ENCODE peak calls at places on chromosomes 1 and 21, in nine cellular contexts. One of them, this sample, is unnamed.

GRCh38 chr1:204130989-204131892 is 20.6 kb downstream of the ETNK2 start:
- DNase-seq in AG10803: peak; percentile 79
- DNase-seq in MM.1S: no peak
- DNase-seq in GM13976: no peak
- DNase-seq in GM12864: no peak
- DNase-seq in spleen: no peak
- DNase-seq in CD8-positive, alpha-beta T cell: no peak
- DNase-seq in HFFc6: peak; percentile 90
- DNase-seq in RWPE2: peak; percentile 82
- DNase-seq in this sample: no peak

GRCh38 chr1:117826551-117827078 is 102.8 kb downstream of the GDAP2 start:
- DNase-seq in AG10803: peak; percentile 95
- DNase-seq in MM.1S: no peak
- DNase-seq in GM13976: no peak
- DNase-seq in GM12864: peak; percentile 3
- DNase-seq in spleen: no peak
- DNase-seq in CD8-positive, alpha-beta T cell: no peak
- DNase-seq in HFFc6: peak; percentile 92
- DNase-seq in RWPE2: no peak
- DNase-seq in this sample: no peak

GRCh38 chr21:16195476-16195875 is 465.7 kb downstream of the USP25 start:
- DNase-seq in AG10803: peak; percentile 61
- DNase-seq in MM.1S: peak; percentile 57
- DNase-seq in GM13976: no peak
- DNase-seq in GM12864: no peak
- DNase-seq in spleen: no peak
- DNase-seq in CD8-positive, alpha-beta T cell: no peak
- DNase-seq in HFFc6: peak; percentile 33
- DNase-seq in RWPE2: no peak
- DNase-seq in this sample: no peak

GRCh38 chr1:100657876-100658715 is 61.4 kb upstream of the VCAM1 start:
- DNase-seq in AG10803: no peak
- DNase-seq in MM.1S: no peak
- DNase-seq in GM13976: no peak
- DNase-seq in GM12864: no peak
- DNase-seq in spleen: no peak
- DNase-seq in CD8-positive, alpha-beta T cell: no peak
- DNase-seq in HFFc6: no peak
- DNase-seq in RWPE2: no peak
- DNase-seq in this sample: no peak

GRCh38 chr1:175192111-175192629 is 406 bp downstream of the KIAA0040 start:
- DNase-seq in AG10803: no peak
- DNase-seq in MM.1S: peak; percentile 66
- DNase-seq in GM13976: peak; percentile 42
- DNase-seq in GM12864: no peak
- DNase-seq in spleen: peak; percentile 82
- DNase-seq in CD8-positive, alpha-beta T cell: no peak
- DNase-seq in HFFc6: no peak
- DNase-seq in RWPE2: no peak
- DNase-seq in this sample: no peak

GRCh38 chr1:230163205-230163604 is 96.2 kb downstream of the GALNT2 start:
- DNase-seq in AG10803: peak; percentile 88
- DNase-seq in MM.1S: no peak
- DNase-seq in GM13976: no peak
- DNase-seq in GM12864: no peak
- DNase-seq in spleen: no peak
- DNase-seq in CD8-positive, alpha-beta T cell: no peak
- DNase-seq in HFFc6: peak; percentile 89
- DNase-seq in RWPE2: no peak
- DNase-seq in this sample: no peak

GRCh38 chr1:50350421-50350820 is 72.8 kb downstream of the DMRTA2 start:
- DNase-seq in AG10803: no peak
- DNase-seq in MM.1S: no peak
- DNase-seq in GM13976: no peak
- DNase-seq in GM12864: no peak
- DNase-seq in spleen: no peak
- DNase-seq in CD8-positive, alpha-beta T cell: no peak
- DNase-seq in HFFc6: no peak
- DNase-seq in RWPE2: no peak
- DNase-seq in this sample: no peak

GRCh38 chr1:235052067-235053008 is 76.3 kb downstream of the TOMM20 start:
- DNase-seq in AG10803: peak; percentile 57
- DNase-seq in MM.1S: no peak
- DNase-seq in GM13976: peak; percentile 1
- DNase-seq in GM12864: no peak
- DNase-seq in spleen: no peak
- DNase-seq in CD8-positive, alpha-beta T cell: no peak
- DNase-seq in HFFc6: no peak
- DNase-seq in RWPE2: no peak
- DNase-seq in this sample: no peak

GRCh38 chr1:13699510-13699909 is 478 bp upstream of the PRDM2 start:
- DNase-seq in AG10803: no peak
- DNase-seq in MM.1S: no peak
- DNase-seq in GM13976: peak; percentile 27
- DNase-seq in GM12864: no peak
- DNase-seq in spleen: peak; percentile 79
- DNase-seq in CD8-positive, alpha-beta T cell: peak; percentile 19
- DNase-seq in HFFc6: no peak
- DNase-seq in RWPE2: no peak
- DNase-seq in this sample: no peak

GRCh38 chr1:203035111-203036000 is 9.1 kb downstream of the PPFIA4 start:
- DNase-seq in AG10803: no peak
- DNase-seq in MM.1S: no peak
- DNase-seq in GM13976: peak; percentile 28
- DNase-seq in GM12864: no peak
- DNase-seq in spleen: no peak
- DNase-seq in CD8-positive, alpha-beta T cell: no peak
- DNase-seq in HFFc6: no peak
- DNase-seq in RWPE2: no peak
- DNase-seq in this sample: no peak

GRCh38 chr1:241551759-241552638 is 19.8 kb downstream of the KMO start:
- DNase-seq in AG10803: no peak
- DNase-seq in MM.1S: no peak
- DNase-seq in GM13976: peak; percentile 47
- DNase-seq in GM12864: peak; percentile 80
- DNase-seq in spleen: peak; percentile 88
- DNase-seq in CD8-positive, alpha-beta T cell: peak; percentile 42
- DNase-seq in HFFc6: no peak
- DNase-seq in RWPE2: no peak
- DNase-seq in this sample: no peak

GRCh38 chr1:229596961-229597699 is 28.8 kb downstream of the TAF5L start:
- DNase-seq in AG10803: peak; percentile 84
- DNase-seq in MM.1S: no peak
- DNase-seq in GM13976: no peak
- DNase-seq in GM12864: no peak
- DNase-seq in spleen: no peak
- DNase-seq in CD8-positive, alpha-beta T cell: no peak
- DNase-seq in HFFc6: peak; percentile 58
- DNase-seq in RWPE2: no peak
- DNase-seq in this sample: no peak

GRCh38 chr1:215652371-215652770 is 85.3 kb downstream of the KCTD3 start:
- DNase-seq in AG10803: no peak
- DNase-seq in MM.1S: no peak
- DNase-seq in GM13976: no peak
- DNase-seq in GM12864: no peak
- DNase-seq in spleen: no peak
- DNase-seq in CD8-positive, alpha-beta T cell: no peak
- DNase-seq in HFFc6: no peak
- DNase-seq in RWPE2: no peak
- DNase-seq in this sample: no peak

GRCh38 chr1:41900611-41901444 is 17.9 kb downstream of the HIVEP3 start:
- DNase-seq in AG10803: peak; percentile 66
- DNase-seq in MM.1S: no peak
- DNase-seq in GM13976: no peak
- DNase-seq in GM12864: no peak
- DNase-seq in spleen: no peak
- DNase-seq in CD8-positive, alpha-beta T cell: no peak
- DNase-seq in HFFc6: peak; percentile 59
- DNase-seq in RWPE2: peak; percentile 91
- DNase-seq in this sample: no peak

GRCh38 chr21:29155118-29155932 is 24.9 kb downstream of the MAP3K7CL start:
- DNase-seq in AG10803: peak; percentile 77
- DNase-seq in MM.1S: no peak
- DNase-seq in GM13976: no peak
- DNase-seq in GM12864: no peak
- DNase-seq in spleen: no peak
- DNase-seq in CD8-positive, alpha-beta T cell: no peak
- DNase-seq in HFFc6: peak; percentile 64
- DNase-seq in RWPE2: no peak
- DNase-seq in this sample: no peak
- TF ChIP-seq CTCF in AG10803: no peak
- TF ChIP-seq CTCF in MM.1S: no peak
- TF ChIP-seq CTCF in GM13976: no peak
- TF ChIP-seq CTCF in GM12864: no peak
- TF ChIP-seq CTCF in spleen: no peak
- TF ChIP-seq CTCF in CD8-positive, alpha-beta T cell: no peak
- TF ChIP-seq CTCF in HFFc6: no peak
- TF ChIP-seq CTCF in RWPE2: no peak
- TF ChIP-seq CTCF in this sample: no peak

GRCh38 chr1:7573481-7573880 is 197.6 kb upstream of the VAMP3 start:
- DNase-seq in AG10803: no peak
- DNase-seq in MM.1S: no peak
- DNase-seq in GM13976: no peak
- DNase-seq in GM12864: no peak
- DNase-seq in spleen: peak; percentile 40
- DNase-seq in CD8-positive, alpha-beta T cell: no peak
- DNase-seq in HFFc6: no peak
- DNase-seq in RWPE2: no peak
- DNase-seq in this sample: no peak
- TF ChIP-seq CTCF in AG10803: no peak
- TF ChIP-seq CTCF in MM.1S: no peak
- TF ChIP-seq CTCF in GM13976: no peak
- TF ChIP-seq CTCF in GM12864: no peak
- TF ChIP-seq CTCF in spleen: no peak
- TF ChIP-seq CTCF in CD8-positive, alpha-beta T cell: no peak
- TF ChIP-seq CTCF in HFFc6: no peak
- TF ChIP-seq CTCF in RWPE2: no peak
- TF ChIP-seq CTCF in this sample: no peak

GRCh38 chr1:182484531-182485257 is 34.7 kb downstream of the RGSL1 start:
- DNase-seq in AG10803: no peak
- DNase-seq in MM.1S: peak; percentile 37
- DNase-seq in GM13976: peak; percentile 27
- DNase-seq in GM12864: peak; percentile 2
- DNase-seq in spleen: peak; percentile 80
- DNase-seq in CD8-positive, alpha-beta T cell: no peak
- DNase-seq in HFFc6: no peak
- DNase-seq in RWPE2: no peak
- DNase-seq in this sample: no peak
- TF ChIP-seq CTCF in AG10803: peak; percentile 16
- TF ChIP-seq CTCF in MM.1S: peak; percentile 50
- TF ChIP-seq CTCF in GM13976: peak; percentile 30
- TF ChIP-seq CTCF in GM12864: peak; percentile 83
- TF ChIP-seq CTCF in spleen: peak; percentile 58
- TF ChIP-seq CTCF in CD8-positive, alpha-beta T cell: no peak
- TF ChIP-seq CTCF in HFFc6: peak; percentile 42
- TF ChIP-seq CTCF in RWPE2: peak; percentile 10
- TF ChIP-seq CTCF in this sample: no peak

GRCh38 chr1:93080424-93080823 is 1.3 kb downstream of the MTF2 start:
- DNase-seq in AG10803: peak; percentile 87
- DNase-seq in MM.1S: peak; percentile 66
- DNase-seq in GM13976: peak; percentile 73
- DNase-seq in GM12864: peak; percentile 66
- DNase-seq in spleen: no peak
- DNase-seq in CD8-positive, alpha-beta T cell: no peak
- DNase-seq in HFFc6: peak; percentile 71
- DNase-seq in RWPE2: no peak
- DNase-seq in this sample: no peak

GRCh38 chr1:93081716-93082115 is 2.6 kb downstream of the MTF2 start:
- DNase-seq in AG10803: peak; percentile 89
- DNase-seq in MM.1S: no peak
- DNase-seq in GM13976: no peak
- DNase-seq in GM12864: no peak
- DNase-seq in spleen: no peak
- DNase-seq in CD8-positive, alpha-beta T cell: no peak
- DNase-seq in HFFc6: peak; percentile 72
- DNase-seq in RWPE2: no peak
- DNase-seq in this sample: no peak

GRCh38 chr1:93082313-93082712 is 3.2 kb downstream of the MTF2 start:
- DNase-seq in AG10803: no peak
- DNase-seq in MM.1S: no peak
- DNase-seq in GM13976: no peak
- DNase-seq in GM12864: no peak
- DNase-seq in spleen: no peak
- DNase-seq in CD8-positive, alpha-beta T cell: no peak
- DNase-seq in HFFc6: no peak
- DNase-seq in RWPE2: no peak
- DNase-seq in this sample: no peak

GRCh38 chr1:93078935-93079654 is at the start of gene MTF2:
- DNase-seq in AG10803: peak; percentile 98
- DNase-seq in MM.1S: peak; percentile 86
- DNase-seq in GM13976: peak; percentile 89
- DNase-seq in GM12864: peak; percentile 94
- DNase-seq in spleen: peak; percentile 99
- DNase-seq in CD8-positive, alpha-beta T cell: peak; percentile 91
- DNase-seq in HFFc6: peak; percentile 95
- DNase-seq in RWPE2: peak; percentile 91
- DNase-seq in this sample: peak; percentile 98

GRCh38 chr1:93079685-93080141 is 630 bp downstream of the MTF2 start:
- DNase-seq in AG10803: no peak
- DNase-seq in MM.1S: no peak
- DNase-seq in GM13976: peak; percentile 26
- DNase-seq in GM12864: no peak
- DNase-seq in spleen: peak; percentile 79
- DNase-seq in CD8-positive, alpha-beta T cell: peak; percentile 31
- DNase-seq in HFFc6: no peak
- DNase-seq in RWPE2: no peak
- DNase-seq in this sample: no peak
- TF ChIP-seq CTCF in AG10803: no peak
- TF ChIP-seq CTCF in MM.1S: no peak
- TF ChIP-seq CTCF in GM13976: no peak
- TF ChIP-seq CTCF in GM12864: no peak
- TF ChIP-seq CTCF in spleen: no peak
- TF ChIP-seq CTCF in CD8-positive, alpha-beta T cell: no peak
- TF ChIP-seq CTCF in HFFc6: no peak
- TF ChIP-seq CTCF in RWPE2: no peak
- TF ChIP-seq CTCF in this sample: no peak

GRCh38 chr21:45662623-45663015 is 19.1 kb downstream of the PCBP3 start:
- DNase-seq in AG10803: no peak
- DNase-seq in MM.1S: no peak
- DNase-seq in GM13976: no peak
- DNase-seq in GM12864: no peak
- DNase-seq in spleen: no peak
- DNase-seq in CD8-positive, alpha-beta T cell: no peak
- DNase-seq in HFFc6: no peak
- DNase-seq in RWPE2: no peak
- DNase-seq in this sample: no peak
- TF ChIP-seq CTCF in AG10803: no peak
- TF ChIP-seq CTCF in MM.1S: no peak
- TF ChIP-seq CTCF in GM13976: no peak
- TF ChIP-seq CTCF in GM12864: no peak
- TF ChIP-seq CTCF in spleen: no peak
- TF ChIP-seq CTCF in CD8-positive, alpha-beta T cell: no peak
- TF ChIP-seq CTCF in HFFc6: no peak
- TF ChIP-seq CTCF in RWPE2: no peak
- TF ChIP-seq CTCF in this sample: no peak